ENCODE peak calls at places on chromosomes 11 and 22, in six cellular contexts. B, F, N, X, G and M are unnamed samples. For H3K4me1, the result is how much of the 10 kb centered on the place peaks cover.

GRCh38 chr11:10742460-10743208 is 8.4 kb upstream of the CTR9 start:
- DNase-seq in X (peak), G (no peak), B (peak), F (no peak), N (peak), M (no peak)

GRCh38 chr11:1010006-1010405 is 26.5 kb downstream of the MUC6 start:
- DNase-seq in G (no peak), F (no peak), N (no peak), B (no peak), X (no peak), M (no peak)

GRCh38 chr22:32355760-32356159 is 1.9 kb upstream of the RFPL3 start:
- DNase-seq in B (peak), X (no peak), N (peak), F (no peak), G (peak), M (peak)

GRCh38 chr11:1751999-1752906 is 1.9 kb upstream of the IFITM10 start:
- DNase-seq in N (no peak), X (no peak), G (no peak), F (no peak), B (no peak), M (no peak)

GRCh38 chr11:10087186-10087585 is 206.8 kb downstream of the SBF2 start:
- DNase-seq in X (no peak), N (no peak), F (no peak), G (no peak), B (no peak), M (no peak)

GRCh38 chr11:61700221-61700620 is 20.0 kb downstream of the DAGLA start:
- DNase-seq in B (peak), F (no peak), N (peak), X (no peak), G (peak), M (no peak)

GRCh38 chr11:84800755-84801346 is 826.3 kb downstream of the DLG2 start:
- DNase-seq in F (no peak), B (peak), N (peak), X (peak), G (peak), M (peak)

GRCh38 chr11:45145421-45146071 is 893 bp upstream of the PRDM11 start:
- DNase-seq in N (no peak), G (no peak), X (peak), B (peak), F (peak), M (peak)

GRCh38 chr11:132200303-132200936 is 830.0 kb downstream of the NTM start:
- DNase-seq in N (no peak), F (no peak), X (no peak), G (no peak), B (no peak), M (no peak)

GRCh38 chr11:87256694-87257340 is 219.1 kb downstream of the TMEM135 start:
- DNase-seq in F (no peak), N (no peak), B (no peak), X (no peak), G (no peak), M (no peak)

GRCh38 chr11:3156282-3156660 is 8.8 kb downstream of the OSBPL5 start:
- DNase-seq in N (no peak), F (no peak), G (no peak), X (no peak), B (peak), M (no peak)

GRCh38 chr22:38490915-38491314 is 15.2 kb downstream of the DDX17 start:
- DNase-seq in X (no peak), B (peak), F (no peak), G (no peak), N (no peak), M (no peak)

GRCh38 chr22:38489561-38490133 is 16.5 kb downstream of the DDX17 start:
- DNase-seq in F (no peak), N (no peak), B (no peak), G (no peak), X (no peak), M (no peak)

GRCh38 chr22:38491707-38492348 is 14.3 kb downstream of the DDX17 start:
- DNase-seq in G (no peak), B (no peak), F (no peak), N (no peak), X (no peak), M (no peak)

GRCh38 chr22:38489142-38489541 is 17.0 kb downstream of the DDX17 start:
- DNase-seq in X (no peak), N (no peak), F (no peak), B (no peak), G (no peak), M (no peak)

GRCh38 chr22:38490475-38490874 is 15.6 kb downstream of the DDX17 start:
- DNase-seq in G (no peak), F (no peak), N (no peak), B (no peak), X (no peak), M (no peak)
- H3K4me1 ChIP-seq in G (under half), F (under half), N (under half), B (under half), X (under half), M (under half)

DNA sequence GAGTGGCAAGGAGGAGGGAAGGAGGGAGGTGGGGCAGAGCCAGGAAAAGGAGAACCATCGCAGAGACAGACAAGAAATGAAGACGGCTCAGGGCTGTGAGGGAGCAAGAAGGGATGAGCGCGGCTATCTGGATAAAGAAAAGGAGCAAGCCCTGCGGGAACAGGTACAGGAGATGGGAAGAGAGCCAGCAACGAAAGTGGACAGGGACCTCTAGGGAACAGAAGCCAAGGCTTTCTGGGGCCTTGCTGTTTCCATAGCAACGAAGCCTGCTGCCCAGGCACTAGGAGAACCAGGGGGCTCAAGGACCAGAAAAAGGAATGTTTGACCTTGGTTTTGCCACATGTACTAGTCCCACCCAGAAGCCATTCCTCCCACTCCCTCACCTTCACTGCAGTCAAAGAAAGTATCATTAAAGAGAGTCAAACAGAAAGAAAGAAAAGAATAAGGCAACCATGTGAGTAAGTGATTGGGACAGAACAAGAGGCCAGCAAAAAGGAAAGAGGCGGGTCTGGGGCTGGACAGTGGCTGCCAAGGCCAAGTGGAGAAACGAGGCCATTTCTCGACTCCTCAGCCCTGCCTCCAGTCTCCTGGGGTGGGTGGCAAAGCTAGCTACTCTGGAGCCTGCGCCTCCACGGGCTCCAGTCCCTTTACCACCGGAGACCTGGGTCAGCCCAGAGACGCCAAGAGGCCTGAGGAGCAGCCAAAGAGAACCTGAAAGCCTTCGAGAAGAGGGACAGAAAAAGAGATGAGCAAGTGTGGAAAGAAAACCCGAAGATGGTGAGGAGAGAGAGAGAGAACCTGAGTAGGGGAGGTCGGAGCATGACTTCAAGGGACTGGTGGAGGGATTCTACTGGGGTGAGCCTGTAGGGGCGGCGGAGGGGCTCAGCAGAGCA is 35.1 kb downstream of the NRXN2 start:
- DNase-seq in X (no peak), G (no peak), N (no peak), B (no peak), F (no peak), M (no peak)
- H3K4me3 ChIP-seq in X (peak), G (no peak), N (no peak), B (no peak), F (no peak), M (peak)

DNA sequence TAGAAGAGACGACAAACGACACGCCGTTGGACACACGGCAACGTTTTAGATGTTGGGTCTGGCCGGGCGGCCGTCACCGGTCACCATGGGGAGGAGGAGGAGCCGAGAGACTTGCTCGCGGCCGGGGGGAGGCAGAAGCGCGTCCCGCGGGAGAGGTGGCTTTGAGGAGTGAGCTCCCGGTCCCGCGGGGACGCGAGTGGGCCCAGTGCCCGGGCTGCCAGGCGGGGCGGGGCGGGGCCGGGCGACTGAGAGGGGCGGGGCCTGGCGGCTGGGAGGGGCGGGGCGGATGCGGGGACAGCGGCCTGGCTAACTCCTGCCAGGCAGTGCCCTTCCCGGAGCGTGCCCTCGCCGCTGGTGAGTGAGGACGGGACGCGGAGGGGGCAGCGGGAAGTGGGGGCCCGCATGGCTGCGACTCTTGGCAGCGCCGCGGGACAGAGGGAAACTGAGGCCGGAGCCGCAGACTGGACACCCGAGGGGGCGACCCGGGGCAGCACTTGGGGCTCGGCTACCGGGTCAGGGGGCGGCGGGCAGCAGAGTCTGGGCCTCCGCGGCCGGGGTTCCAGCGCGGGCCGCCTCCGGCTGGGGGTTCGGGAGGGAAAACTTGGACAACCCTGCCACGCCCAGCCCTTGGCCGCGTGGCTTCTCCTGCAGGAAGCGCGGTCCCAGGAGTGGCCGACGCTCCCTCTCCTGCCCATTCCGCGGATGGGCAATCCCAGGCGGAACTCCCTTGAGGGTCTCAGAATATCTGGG is at the start of gene TSPO:
- DNase-seq in X (peak), G (no peak), B (peak), F (no peak), N (peak), M (peak)
- TF ChIP-seq EZH2 in X (no peak), G (no peak), B (no peak), F (no peak), N (no peak), M (no peak)

GRCh38 chr11:117187007-117187406 is 8.5 kb downstream of the SIDT2 start:
- DNase-seq in N (no peak), X (no peak), B (no peak), F (no peak), G (no peak), M (no peak)
- H3K4me1 ChIP-seq in N (under half), X (under half), B (under half), F (under half), G (under half), M (under half)

DNA sequence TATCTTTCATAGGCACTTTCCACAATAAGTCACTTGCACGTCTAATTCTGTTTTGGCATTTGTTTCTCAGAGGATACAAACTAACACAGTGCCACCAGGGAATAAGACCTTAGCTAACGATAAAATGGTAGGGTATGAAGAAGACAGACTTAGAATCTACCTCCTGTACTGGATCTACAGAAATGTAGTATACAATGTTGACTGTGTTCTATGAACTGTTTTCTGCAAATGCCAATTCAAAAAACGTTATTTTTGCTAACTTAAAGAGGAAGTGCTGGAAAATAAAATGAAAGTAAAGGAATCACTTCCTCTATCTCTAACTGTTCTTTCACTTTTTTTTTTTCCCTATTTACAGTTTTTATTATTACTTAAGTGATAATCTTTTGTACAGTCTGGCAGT is 17.8 kb upstream of the PDE3B start:
- DNase-seq in X (no peak), F (no peak), G (no peak), N (no peak), B (no peak), M (no peak)
- H3K4me3 ChIP-seq in X (no peak), F (no peak), G (no peak), N (no peak), B (no peak), M (no peak)

DNA sequence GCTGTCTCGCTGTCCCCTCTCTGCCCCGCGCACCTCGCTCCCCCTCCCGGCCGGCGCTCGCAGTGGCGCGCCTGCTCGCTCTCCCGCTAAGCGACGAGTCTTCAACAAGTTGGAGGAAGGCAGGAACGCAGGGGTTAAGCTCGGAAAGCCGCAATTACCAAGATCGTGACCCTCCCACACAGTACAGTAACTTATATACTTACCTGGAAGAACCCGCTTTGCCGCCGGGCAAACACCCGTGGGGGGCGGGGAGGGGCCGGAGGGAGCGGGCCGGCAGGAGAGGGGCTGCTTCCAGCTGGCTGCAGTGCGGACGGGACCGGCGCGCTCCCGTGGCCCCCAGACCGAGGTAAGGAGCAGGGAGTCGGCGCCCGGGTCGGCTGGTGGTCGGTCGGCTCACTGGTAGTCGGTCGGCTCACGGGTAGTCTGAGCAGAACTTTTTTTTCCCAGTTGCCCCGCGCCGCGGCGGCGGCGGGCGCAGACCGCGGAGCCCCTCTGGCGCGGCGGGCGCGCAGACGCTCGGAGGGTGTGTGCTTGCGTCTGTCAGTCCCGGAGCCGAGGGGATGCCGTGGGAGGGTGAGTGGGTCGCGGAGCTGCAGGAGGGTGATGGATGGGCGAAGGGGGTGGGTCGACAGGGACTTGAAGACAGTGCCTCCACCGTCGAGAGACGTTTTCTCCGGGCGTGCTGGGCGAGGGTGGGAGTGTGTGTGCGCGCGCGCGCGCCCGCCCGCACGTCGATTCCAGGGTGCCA is 101.2 kb upstream of the HSD17B12 start:
- DNase-seq in B (peak), F (no peak), G (no peak), N (peak), X (peak), M (peak)
- TF ChIP-seq EZH2 in B (peak), F (no peak), G (no peak), N (no peak), X (no peak), M (peak)

GRCh38 chr22:45684169-45684568 is 12.5 kb downstream of the ATXN10 start:
- DNase-seq in X (no peak), N (no peak), G (no peak), B (no peak), F (no peak), M (no peak)
- H3K4me1 ChIP-seq in X (under half), N (under half), G (half or more), B (under half), F (under half), M (under half)

GRCh38 chr11:14974723-14975587 is 2.8 kb upstream of the CALCA start:
- DNase-seq in N (peak), F (no peak), B (peak), G (peak), X (no peak), M (peak)
- H3K4me3 ChIP-seq in N (peak), F (peak), B (no peak), G (no peak), X (no peak), M (peak)

DNA sequence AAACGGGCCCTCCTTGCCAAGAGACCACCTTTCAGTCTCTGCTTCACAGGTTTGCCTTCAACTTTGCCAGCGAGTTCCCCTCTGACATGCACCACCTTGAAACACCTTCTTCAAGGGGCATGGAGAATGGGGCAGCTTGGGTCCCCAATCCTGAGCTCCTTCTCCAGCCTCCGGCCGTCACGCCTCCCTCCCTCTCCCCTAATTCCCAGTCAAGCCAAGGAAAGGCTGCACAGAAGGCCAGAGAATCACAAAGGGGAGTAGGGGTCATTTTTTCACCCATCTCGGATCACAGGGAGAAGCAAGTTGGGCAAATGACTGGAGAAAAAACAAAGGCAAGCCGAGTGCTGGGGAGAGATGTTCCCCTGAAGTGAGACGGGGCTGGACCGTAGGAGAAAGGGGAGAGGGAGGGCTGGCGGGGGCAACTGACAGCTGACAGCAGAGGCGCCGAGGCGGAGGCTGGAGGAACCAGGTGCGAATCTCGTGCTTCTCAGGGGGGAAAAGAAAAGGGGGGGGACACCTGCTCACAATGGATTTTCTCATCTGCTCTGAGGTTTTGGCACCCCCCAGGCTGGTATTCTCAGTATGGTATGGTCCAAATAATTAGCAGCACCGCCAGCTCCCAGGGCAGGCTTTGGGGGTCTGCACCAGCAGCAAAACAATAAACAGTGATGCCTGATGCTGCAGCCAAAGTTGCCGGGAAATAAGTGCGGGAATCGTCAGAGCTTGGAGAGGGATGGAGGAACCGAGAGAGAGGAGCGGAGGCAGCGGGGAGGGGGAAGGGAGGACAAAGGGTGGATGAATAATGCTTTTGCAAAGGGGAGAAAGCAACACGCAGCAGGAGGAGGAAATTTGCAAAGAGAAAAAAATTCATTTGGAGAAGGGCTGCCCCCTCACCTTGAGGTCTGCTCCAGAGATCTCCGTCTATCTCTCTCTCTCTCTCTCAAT is 649 bp downstream of the YPEL4 start:
- DNase-seq in F (no peak), B (peak), G (no peak), X (peak), N (no peak), M (peak)
- TF ChIP-seq EZH2 in F (no peak), B (no peak), G (no peak), X (no peak), N (no peak), M (no peak)